ENCODE peak calls at places on chromosomes 12 and 14, in five cellular contexts. T is esophagus muscularis mucosa, E is stomach, P is heart left ventricle, Z is spleen. K is an unnamed sample.
A peak's percentile ranks its signal among the peaks of the same experiment; 100 is the strongest.

GRCh38 chr14:100298551-100299237 is 7.5 kb downstream of the SLC25A29 start:
- DNase-seq in T (no peak), E (no peak), P (peak; percentile 22), Z (peak; percentile 70), K (no peak)

GRCh38 chr12:98653866-98654493 is 8.9 kb downstream of the APAF1 start:
- DNase-seq in T (no peak), E (no peak), P (no peak), Z (no peak), K (no peak)

GRCh38 chr12:29611906-29612305 is 114.4 kb upstream of the OVCH1 start:
- DNase-seq in T (no peak), E (no peak), P (no peak), Z (no peak), K (no peak)

GRCh38 chr14:65255029-65255545 is 152.8 kb upstream of the MAX start:
- DNase-seq in T (no peak), E (no peak), P (no peak), Z (no peak), K (no peak)

GRCh38 chr14:88868558-88869159 is 44.2 kb downstream of the TTC8 start:
- DNase-seq in T (no peak), E (no peak), P (no peak), Z (no peak), K (no peak)

GRCh38 chr12:53078425-53079225 is 565 bp downstream of the SPRYD3 start:
- DNase-seq in T (no peak), E (peak; percentile 49), P (no peak), Z (no peak), K (no peak)

GRCh38 chr12:2053675-2054070 is 886 bp downstream of the CACNA1C start:
- DNase-seq in T (no peak), E (no peak), P (no peak), Z (no peak), K (no peak)

GRCh38 chr12:31362115-31362758 is 36.3 kb upstream of the SINHCAF start:
- DNase-seq in T (no peak), E (no peak), P (no peak), Z (peak; percentile 71), K (no peak)

GRCh38 chr12:57568838-57569237 is 19.0 kb downstream of the KIF5A start:
- DNase-seq in T (no peak), E (no peak), P (no peak), Z (no peak), K (no peak)

GRCh38 chr14:75542585-75543091 is 20.4 kb downstream of the BATF start:
- DNase-seq in T (no peak), E (peak; percentile 67), P (peak; percentile 67), Z (peak; percentile 96), K (peak; percentile 26)

GRCh38 chr14:35435177-35435576 is 30.6 kb upstream of the NFKBIA start:
- DNase-seq in T (no peak), E (no peak), P (no peak), Z (no peak), K (no peak)

GRCh38 chr14:105092912-105093425 is 27.7 kb upstream of the GPR132 start:
- DNase-seq in T (no peak), E (peak; percentile 70), P (peak; percentile 78), Z (peak; percentile 92), K (no peak)

GRCh38 chr12:57825451-57825850 is 6.9 kb upstream of the AVIL start:
- DNase-seq in T (no peak), E (no peak), P (no peak), Z (no peak), K (no peak)

GRCh38 chr12:54394281-54394719 is 9.8 kb upstream of the ZNF385A start:
- DNase-seq in T (no peak), E (peak; percentile 56), P (no peak), Z (no peak), K (no peak)

GRCh38 chr14:96455588-96455987 is 46.6 kb upstream of the PAPOLA start:
- DNase-seq in T (no peak), E (no peak), P (no peak), Z (no peak), K (no peak)

GRCh38 chr12:12872934-12873275 is 18.5 kb upstream of the GPRC5A start:
- DNase-seq in T (no peak), E (no peak), P (no peak), Z (no peak), K (no peak)

GRCh38 chr14:72439707-72440106 is 454.2 kb downstream of the DPF3 start:
- DNase-seq in T (no peak), E (no peak), P (no peak), Z (no peak), K (no peak)

GRCh38 chr12:48080821-48081220 is 25.1 kb downstream of the SENP1 start:
- DNase-seq in T (no peak), E (no peak), P (no peak), Z (no peak), K (no peak)

GRCh38 chr12:103382736-103383346 is 112.9 kb downstream of the C12orf42 start:
- DNase-seq in T (no peak), E (no peak), P (no peak), Z (no peak), K (no peak)

GRCh38 chr14:63492391-63492790 is 50.8 kb downstream of the PPP2R5E start:
- DNase-seq in T (no peak), E (no peak), P (no peak), Z (no peak), K (no peak)

GRCh38 chr12:76719171-76719631 is 44.7 kb upstream of the ZDHHC17 start:
- DNase-seq in T (no peak), E (no peak), P (no peak), Z (no peak), K (no peak)

GRCh38 chr12:13000616-13000934 is 510 bp upstream of the HEBP1 start:
- DNase-seq in T (no peak), E (no peak), P (no peak), Z (no peak), K (no peak)

GRCh38 chr12:128323115-128323514 is 56.1 kb downstream of the TMEM132C start:
- DNase-seq in T (no peak), E (no peak), P (no peak), Z (no peak), K (no peak)

GRCh38 chr12:72271741-72272661 is at the start of gene TRHDE:
- DNase-seq in T (no peak), E (no peak), P (no peak), Z (peak; percentile 74), K (no peak)

GRCh38 chr14:90487031-90487430 is 90.2 kb downstream of the CALM1 start:
- DNase-seq in T (no peak), E (no peak), P (peak; percentile 53), Z (peak; percentile 84), K (no peak)

GRCh38 chr12:89636054-89636775 is 72.4 kb downstream of the ATP2B1 start:
- DNase-seq in T (no peak), E (no peak), P (no peak), Z (no peak), K (no peak)

GRCh38 chr14:51295666-51296263 is 55.7 kb downstream of the TMX1 start:
- DNase-seq in T (peak; percentile 88), E (no peak), P (no peak), Z (no peak), K (no peak)

GRCh38 chr14:102905116-102906108 is 17.1 kb upstream of the AMN start:
- DNase-seq in T (no peak), E (no peak), P (no peak), Z (no peak), K (no peak)

GRCh38 chr12:49322708-49323523 is at the start of gene TROAP:
- DNase-seq in T (peak; percentile 99), E (peak; percentile 97), P (peak; percentile 98), Z (peak; percentile 99), K (peak; percentile 87)
- TF ChIP-seq POLR2A in T (no peak), E (no peak), P (peak; percentile 81), Z (no peak), K (no peak)

GRCh38 chr12:109255377-109255776 is 53.7 kb downstream of the FOXN4 start:
- DNase-seq in T (no peak), E (no peak), P (no peak), Z (no peak), K (no peak)
- H3K27me3 ChIP-seq in T (no peaks in the 10 kb centered on the region), E (no peaks in the 10 kb centered on the region), P (no peaks in the 10 kb centered on the region), Z (no peaks in the 10 kb centered on the region), K (no peaks in the 10 kb centered on the region)

DNA sequence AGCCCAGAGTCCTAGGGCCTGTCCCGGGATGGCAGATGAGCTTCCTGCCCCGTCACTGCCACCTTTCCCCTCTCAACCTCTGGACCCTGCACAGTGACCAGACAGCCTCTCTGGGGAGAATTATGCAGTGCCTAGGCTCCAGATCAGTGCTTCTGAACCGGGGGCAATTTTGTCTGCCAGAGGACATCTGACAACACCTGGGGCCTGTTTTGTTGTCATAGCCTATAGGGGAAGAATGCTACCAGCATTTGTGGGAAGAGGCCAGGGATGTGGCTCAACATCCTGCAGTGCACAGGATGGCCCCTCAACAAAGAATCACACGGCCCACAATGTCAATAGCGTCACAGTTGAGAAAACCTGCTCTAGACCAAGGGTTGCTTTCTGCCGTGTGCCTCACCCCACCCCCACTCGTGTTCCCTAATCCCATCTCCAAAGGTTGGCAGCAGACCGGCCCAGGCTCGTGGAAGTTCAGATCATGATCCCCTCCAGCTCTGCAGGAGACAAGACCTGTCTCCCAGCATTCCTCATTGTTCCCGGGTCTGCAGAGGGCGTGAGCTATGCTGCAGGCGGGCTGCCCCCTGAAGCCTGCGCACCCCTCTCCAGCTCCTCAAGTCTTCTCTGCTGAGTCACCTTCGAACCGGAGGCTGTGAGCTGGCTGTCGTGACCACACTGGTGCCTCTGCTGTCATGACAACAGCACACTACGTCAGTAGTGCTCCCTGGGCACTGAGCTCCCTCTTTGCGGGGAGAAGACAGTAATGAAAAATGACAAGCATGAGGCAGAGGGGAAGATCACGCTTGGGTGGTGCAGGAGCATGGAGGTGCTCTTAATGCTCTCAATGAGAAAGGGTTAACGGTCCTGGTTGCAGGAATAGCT is 2.0 kb upstream of the GAPDH start:
- DNase-seq in T (no peak), E (peak; percentile 55), P (peak; percentile 71), Z (peak; percentile 87), K (no peak)
- TF ChIP-seq POLR2A in T (peak; percentile 1), E (no peak), P (peak; percentile 27), Z (no peak), K (no peak)

GRCh38 chr12:6823161-6824084 is 1.8 kb downstream of the GPR162 start:
- DNase-seq in T (no peak), E (no peak), P (peak; percentile 17), Z (no peak), K (no peak)

GRCh38 chr12:6824962-6825381 is 3.2 kb upstream of the P3H3 start:
- DNase-seq in T (no peak), E (no peak), P (peak; percentile 18), Z (no peak), K (no peak)

GRCh38 chr12:6822461-6823135 is 977 bp downstream of the GPR162 start:
- DNase-seq in T (no peak), E (no peak), P (no peak), Z (no peak), K (no peak)

GRCh38 chr12:6825398-6826124 is 2.6 kb upstream of the P3H3 start:
- DNase-seq in T (peak; percentile 97), E (peak; percentile 87), P (peak; percentile 83), Z (peak; percentile 93), K (no peak)

DNA sequence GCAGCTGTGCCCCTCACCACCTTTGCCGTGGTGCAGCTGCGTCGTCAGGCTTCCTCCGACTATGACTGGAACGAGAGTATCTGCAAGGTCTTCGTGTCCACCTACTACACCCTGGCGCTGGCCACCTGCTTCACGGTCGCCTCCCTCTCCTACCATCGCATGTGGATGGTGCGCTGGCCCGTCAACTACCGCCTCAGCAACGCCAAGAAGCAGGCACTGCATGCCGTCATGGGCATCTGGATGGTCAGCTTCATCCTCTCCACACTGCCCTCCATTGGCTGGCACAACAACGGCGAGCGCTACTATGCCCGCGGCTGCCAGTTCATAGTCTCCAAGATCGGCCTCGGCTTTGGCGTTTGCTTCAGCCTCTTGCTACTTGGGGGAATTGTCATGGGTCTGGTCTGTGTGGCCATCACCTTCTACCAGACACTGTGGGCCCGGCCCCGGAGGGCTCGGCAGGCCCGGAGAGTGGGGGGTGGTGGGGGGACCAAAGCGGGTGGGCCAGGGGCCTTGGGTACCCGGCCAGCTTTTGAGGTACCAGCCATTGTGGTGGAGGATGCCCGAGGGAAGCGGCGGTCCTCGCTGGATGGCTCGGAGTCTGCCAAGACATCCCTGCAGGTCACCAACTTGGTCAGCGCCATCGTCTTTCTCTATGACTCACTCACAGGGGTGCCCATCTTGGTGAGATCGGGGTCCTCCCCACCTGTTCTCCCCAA is 2.6 kb downstream of the GPR162 start:
- DNase-seq in T (no peak), E (no peak), P (peak; percentile 30), Z (no peak), K (no peak)
- H3K27me3 ChIP-seq in T (peaks cover 11% of the 10 kb centered on the region), E (peaks cover 38% of the 10 kb centered on the region), P (peaks cover 21% of the 10 kb centered on the region), Z (peaks cover 44% of the 10 kb centered on the region), K (peaks cover 10% of the 10 kb centered on the region)

K was measured in esophagus squamous epithelium.